ENCODE peak calls at places on chromosomes 16 and 17, in four cellular contexts. L, X, U and T are unnamed samples.

GRCh38 chr16:56289412-56289811 is 98.1 kb downstream of the GNAO1 start:
- DNase-seq in L (no peak), X (no peak), U (no peak), T (no peak)

GRCh38 chr17:35314415-35315216 is 58.8 kb downstream of the SLFN11 start:
- DNase-seq in L (no peak), X (peak), U (no peak), T (peak)

GRCh38 chr16:14106961-14107360 is 35.8 kb downstream of the MRTFB start:
- DNase-seq in L (no peak), X (no peak), U (no peak), T (no peak)

GRCh38 chr17:69567130-69567529 is 152.6 kb downstream of the MAP2K6 start:
- DNase-seq in L (peak), X (no peak), U (no peak), T (no peak)

GRCh38 chr16:81421536-81421935 is 23.1 kb upstream of the CMIP start:
- DNase-seq in L (no peak), X (no peak), U (no peak), T (no peak)

GRCh38 chr16:87924937-87925670 is 11.2 kb downstream of the CA5A start:
- DNase-seq in L (peak), X (no peak), U (no peak), T (no peak)

GRCh38 chr17:11853321-11854151 is 143.7 kb downstream of the ZNF18 start:
- DNase-seq in L (no peak), X (no peak), U (no peak), T (no peak)

GRCh38 chr17:27810211-27810901 is 10.0 kb upstream of the NOS2 start:
- DNase-seq in L (no peak), X (no peak), U (no peak), T (peak)

GRCh38 chr17:79690988-79691836 is 39.5 kb upstream of the ENPP7 start:
- DNase-seq in L (no peak), X (no peak), U (no peak), T (no peak)

GRCh38 chr17:44331249-44331760 is 6.7 kb upstream of the SLC25A39 start:
- DNase-seq in L (peak), X (peak), U (peak), T (peak)

GRCh38 chr17:10055251-10055975 is 143.0 kb downstream of the GAS7 start:
- DNase-seq in L (no peak), X (no peak), U (no peak), T (no peak)

GRCh38 chr17:13086142-13086769 is 68.4 kb upstream of the ELAC2 start:
- DNase-seq in L (no peak), X (no peak), U (no peak), T (no peak)

GRCh38 chr17:550776-551175 is 163.9 kb downstream of the VPS53 start:
- DNase-seq in L (no peak), X (no peak), U (no peak), T (no peak)

GRCh38 chr17:48556534-48557401 is 11.9 kb upstream of the HOXB2 start:
- DNase-seq in L (peak), X (no peak), U (no peak), T (no peak)

GRCh38 chr17:49197346-49197998 is 12.9 kb downstream of the GNGT2 start:
- DNase-seq in L (peak), X (no peak), U (no peak), T (no peak)

GRCh38 chr17:64423881-64424280 is 25.0 kb upstream of the MILR1 start:
- DNase-seq in L (peak), X (no peak), U (no peak), T (no peak)

GRCh38 chr17:58577696-58578095 is 63.3 kb upstream of the MTMR4 start:
- DNase-seq in L (peak), X (peak), U (peak), T (peak)

GRCh38 chr17:80030730-80031410 is 4.8 kb downstream of the TBC1D16 start:
- DNase-seq in L (peak), X (no peak), U (peak), T (no peak)

GRCh38 chr17:46003907-46004748 is 5.1 kb downstream of the STH start:
- DNase-seq in L (peak), X (no peak), U (peak), T (no peak)

GRCh38 chr16:49085689-49086088 is 195.9 kb downstream of the CBLN1 start:
- DNase-seq in L (no peak), X (no peak), U (no peak), T (no peak)

GRCh38 chr16:5649762-5650445 is 552.3 kb upstream of the EEF2KMT start:
- DNase-seq in L (no peak), X (peak), U (no peak), T (no peak)

GRCh38 chr16:54462766-54463165 is 176.2 kb upstream of the IRX3 start:
- DNase-seq in L (no peak), X (no peak), U (no peak), T (no peak)

GRCh38 chr17:19270347-19270950 is 33.3 kb downstream of the EPN2 start:
- DNase-seq in L (no peak), X (peak), U (no peak), T (no peak)

GRCh38 chr17:3574231-3574630 is 16.6 kb upstream of the TRPV3 start:
- DNase-seq in L (peak), X (no peak), U (no peak), T (no peak)

GRCh38 chr17:41655611-41656111 is 31.3 kb upstream of the KRT17 start:
- DNase-seq in L (peak), X (peak), U (peak), T (no peak)

GRCh38 chr17:77366558-77367245 is 225.9 kb downstream of the SEC14L1 start:
- DNase-seq in L (no peak), X (peak), U (peak), T (no peak)

GRCh38 chr16:49652441-49653175 is 203.3 kb downstream of the ZNF423 start:
- DNase-seq in L (no peak), X (no peak), U (no peak), T (no peak)

GRCh38 chr16:3952342-3953131 is 72.0 kb upstream of the CREBBP start:
- DNase-seq in L (no peak), X (no peak), U (peak), T (peak)

GRCh38 chr17:72515291-72516065 is 394.7 kb downstream of the SOX9 start:
- DNase-seq in L (no peak), X (no peak), U (no peak), T (no peak)

GRCh38 chr17:71530227-71530626 is 590.6 kb upstream of the SOX9 start:
- DNase-seq in L (peak), X (no peak), U (no peak), T (no peak)

GRCh38 chr16:70573451-70574121 is 50.0 kb downstream of the SF3B3 start:
- DNase-seq in L (peak), X (no peak), U (no peak), T (no peak)

GRCh38 chr16:26709175-26709574 is 357.6 kb upstream of the C16orf82 start:
- DNase-seq in L (no peak), X (no peak), U (no peak), T (no peak)

GRCh38 chr17:68398731-68399637 is 58.3 kb downstream of the WIPI1 start:
- DNase-seq in L (peak), X (peak), U (peak), T (peak)

GRCh38 chr16:55759983-55760664 is 72.8 kb downstream of the CES1 start:
- DNase-seq in L (no peak), X (no peak), U (no peak), T (no peak)

GRCh38 chr16:82412770-82413169 is 214.0 kb upstream of the CDH13 start:
- DNase-seq in L (no peak), X (no peak), U (no peak), T (no peak)

GRCh38 chr17:64085650-64086005 is 44.3 kb downstream of the ERN1 start:
- DNase-seq in L (no peak), X (no peak), U (no peak), T (no peak)

GRCh38 chr17:33949100-33949499 is 306.0 kb upstream of the CCL2 start:
- DNase-seq in L (no peak), X (peak), U (no peak), T (no peak)

GRCh38 chr17:65355246-65355645 is 206.2 kb downstream of the AXIN2 start:
- DNase-seq in L (peak), X (no peak), U (no peak), T (no peak)

GRCh38 chr16:74309789-74310781 is 13.5 kb downstream of the PSMD7 start:
- DNase-seq in L (peak), X (no peak), U (no peak), T (peak)

DNA sequence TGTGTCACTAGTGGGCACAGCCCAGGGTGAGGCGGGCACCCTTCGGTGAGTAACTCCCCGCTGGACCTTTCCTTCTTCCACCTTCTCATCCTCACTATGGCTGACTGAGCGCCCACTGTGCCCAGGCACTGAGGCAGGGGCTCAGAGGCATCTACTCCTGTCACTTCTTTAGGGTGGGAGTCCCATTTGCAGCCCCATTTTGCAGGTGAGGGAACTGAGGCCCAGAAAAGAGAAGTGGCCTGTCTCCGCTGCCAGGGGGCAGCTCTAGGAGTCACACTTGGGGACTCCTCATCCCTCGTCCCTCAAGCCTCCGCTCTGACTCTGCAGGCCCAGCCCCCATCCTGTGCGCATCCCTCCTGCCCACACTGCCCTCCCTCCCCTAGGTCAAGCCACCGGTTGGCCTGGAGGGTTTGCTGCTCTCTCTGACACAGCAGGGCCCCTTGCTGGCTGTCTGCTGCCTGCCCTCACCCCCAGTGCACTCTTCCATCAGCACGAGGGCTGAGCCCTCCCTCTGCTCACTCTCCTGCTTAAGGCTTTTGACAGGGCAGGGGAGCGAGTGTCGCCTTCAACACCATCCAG is 62.4 kb downstream of the CNGB1 start:
- DNase-seq in L (no peak), X (no peak), U (no peak), T (no peak)
- TF ChIP-seq CTCF in L (no peak), X (no peak), U (no peak), T (no peak)

GRCh38 chr16:61654962-61655361 is 381.3 kb downstream of the CDH8 start:
- DNase-seq in L (no peak), X (no peak), U (no peak), T (no peak)
- TF ChIP-seq CTCF in L (no peak), X (no peak), U (no peak), T (no peak)

DNA sequence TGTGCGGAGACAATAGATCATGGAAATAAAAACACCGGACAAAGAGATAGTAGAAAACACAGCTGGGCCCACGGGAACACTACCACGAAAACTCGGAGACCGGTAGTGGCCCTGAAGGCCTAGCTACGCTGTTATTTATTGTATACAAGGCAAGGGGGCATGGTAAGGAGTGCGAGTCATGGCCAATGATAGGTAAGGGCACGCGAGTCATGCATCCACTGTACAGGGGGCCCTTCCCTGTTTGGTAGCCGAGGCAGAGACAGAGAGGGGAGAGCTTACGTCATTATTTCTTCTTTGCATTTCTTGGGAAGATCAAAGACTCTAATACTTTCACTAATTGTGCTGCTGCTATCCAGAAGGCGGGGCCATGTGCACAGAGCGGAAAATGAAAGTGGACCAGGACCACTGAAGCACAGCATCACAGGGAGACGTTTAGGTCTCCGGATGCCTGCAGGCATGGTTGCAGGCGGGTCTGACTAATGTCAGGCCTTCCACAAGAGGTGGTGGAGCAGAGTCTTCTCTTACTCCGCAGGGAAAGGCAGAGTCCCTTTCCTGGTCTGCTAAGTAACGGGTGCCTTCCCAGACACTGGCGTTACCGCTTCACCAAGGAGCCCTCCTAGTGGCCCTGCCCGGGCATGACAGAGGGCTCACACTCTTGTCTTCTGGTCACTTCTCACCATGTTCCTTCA is 74.4 kb upstream of the ARL4D start:
- DNase-seq in L (no peak), X (peak), U (no peak), T (no peak)
- TF ChIP-seq CTCF in L (no peak), X (peak), U (no peak), T (no peak)

GRCh38 chr16:66928702-66929388 is 3.5 kb upstream of the RRAD start:
- DNase-seq in L (no peak), X (no peak), U (peak), T (no peak)
- TF ChIP-seq CTCF in L (peak), X (no peak), U (peak), T (peak)